ENCODE peak calls at places on chromosomes 2 and 18, in five cellular contexts. S, Z, C, K and Q are unnamed samples.

GRCh38 chr18:9914584-9915290 is 921 bp downstream of the VAPA start:
- DNase-seq in S (peak; percentile 83), Z (peak; percentile 90), C (no peak), K (peak; percentile 44), Q (peak; percentile 45)

GRCh38 chr2:236343400-236344161 is 79.4 kb upstream of the ASB18 start:
- DNase-seq in S (peak; percentile 63), Z (peak; percentile 82), C (peak; percentile 66), K (peak; percentile 57), Q (peak; percentile 39)

GRCh38 chr2:210177769-210178168 is 6.6 kb upstream of the KANSL1L start:
- DNase-seq in S (no peak), Z (no peak), C (no peak), K (no peak), Q (no peak)

GRCh38 chr2:3263487-3263886 is 114.1 kb downstream of the EIPR1 start:
- DNase-seq in S (no peak), Z (no peak), C (no peak), K (no peak), Q (no peak)

GRCh38 chr18:62398291-62398690 is 73.2 kb downstream of the TNFRSF11A start:
- DNase-seq in S (no peak), Z (no peak), C (no peak), K (no peak), Q (no peak)

GRCh38 chr2:64177315-64177714 is 33.1 kb upstream of the PELI1 start:
- DNase-seq in S (no peak), Z (no peak), C (no peak), K (no peak), Q (no peak)

GRCh38 chr2:55965966-55966365 is 42.4 kb upstream of the EFEMP1 start:
- DNase-seq in S (no peak), Z (no peak), C (no peak), K (no peak), Q (no peak)

GRCh38 chr2:97966545-97967215 is 29.1 kb downstream of the TMEM131 start:
- DNase-seq in S (no peak), Z (peak; percentile 97), C (no peak), K (no peak), Q (no peak)

GRCh38 chr2:45930396-45930792 is 278.9 kb downstream of the PRKCE start:
- DNase-seq in S (no peak), Z (peak; percentile 22), C (no peak), K (no peak), Q (peak; percentile 23)

GRCh38 chr2:54947596-54948519 is 102.4 kb downstream of the RTN4 start:
- DNase-seq in S (no peak), Z (no peak), C (peak; percentile 46), K (no peak), Q (no peak)